ENCODE peak calls at places on chromosomes 5 and 9, in nine cellular contexts. T is amniotic stem cell; Z is EL; O is chondrocyte; P is T-helper 9 cell; W is hypothalamus; I is activated T-cell treated with anti-CD3 and anti-CD28 coated beads, Interleukin-2, amount 50 U/mL, for 72 hours; C is nephron progenitor cell; M is cardiac muscle cell. L is an unnamed sample.

GRCh38 chr5:175060264-175060663 is 335.9 kb downstream of the MSX2 start:
- DNase-seq in T (no peak), Z (peak; percentile 4), O (no peak), P (no peak), W (no peak), I (no peak), C (no peak), M (no peak), L (no peak)

GRCh38 chr5:168304349-168304748 is 12.9 kb downstream of the WWC1 start:
- DNase-seq in T (no peak), Z (no peak), O (no peak), P (no peak), W (no peak), I (no peak), C (no peak), M (no peak), L (no peak)

GRCh38 chr5:9698125-9698848 is 68.1 kb upstream of the TAS2R1 start:
- DNase-seq in T (no peak), Z (peak; percentile 82), O (no peak), P (no peak), W (no peak), I (no peak), C (no peak), M (no peak), L (no peak)

GRCh38 chr5:168301593-168302388 is 10.3 kb downstream of the WWC1 start:
- DNase-seq in T (no peak), Z (peak; percentile 60), O (no peak), P (no peak), W (no peak), I (no peak), C (no peak), M (no peak), L (no peak)

GRCh38 chr9:86829496-86830046 is 117.7 kb downstream of the GAS1 start:
- DNase-seq in T (no peak), Z (no peak), O (no peak), P (no peak), W (no peak), I (no peak), C (no peak), M (peak; percentile 40), L (no peak)

GRCh38 chr9:124457079-124457886 is 7.0 kb downstream of the ADGRD2 start:
- DNase-seq in T (no peak), Z (no peak), O (peak; percentile 68), P (no peak), W (no peak), I (no peak), C (no peak), M (no peak), L (no peak)

GRCh38 chr9:107243757-107244156 is 39.3 kb upstream of the RAD23B start:
- DNase-seq in T (no peak), Z (peak; percentile 71), O (no peak), P (no peak), W (no peak), I (peak; percentile 58), C (no peak), M (no peak), L (no peak)

GRCh38 chr9:110278080-110278707 is 21.9 kb upstream of the TXN start:
- DNase-seq in T (no peak), Z (peak; percentile 13), O (no peak), P (no peak), W (no peak), I (no peak), C (no peak), M (peak; percentile 9), L (no peak)

GRCh38 chr5:149799119-149799623 is 69.1 kb downstream of the PPARGC1B start:
- DNase-seq in T (peak; percentile 8), Z (peak; percentile 94), O (no peak), P (no peak), W (no peak), I (no peak), C (no peak), M (peak; percentile 71), L (peak; percentile 48)

GRCh38 chr9:129719135-129719534 is 33.7 kb downstream of the PTGES start:
- DNase-seq in T (no peak), Z (no peak), O (no peak), P (no peak), W (no peak), I (no peak), C (no peak), M (no peak), L (no peak)

GRCh38 chr9:94827584-94828304 is 101.2 kb downstream of the AOPEP start:
- DNase-seq in T (no peak), Z (no peak), O (no peak), P (no peak), W (no peak), I (no peak), C (no peak), M (peak; percentile 85), L (no peak)

GRCh38 chr5:38718874-38719391 is 126.9 kb upstream of the OSMR start:
- DNase-seq in T (no peak), Z (no peak), O (no peak), P (no peak), W (no peak), I (no peak), C (no peak), M (peak; percentile 54), L (peak; percentile 29)

GRCh38 chr9:89699646-89700045 is 94.8 kb downstream of the GADD45G start:
- DNase-seq in T (no peak), Z (no peak), O (no peak), P (no peak), W (no peak), I (no peak), C (no peak), M (no peak), L (no peak)

GRCh38 chr9:16450578-16450977 is 419.9 kb downstream of the BNC2 start:
- DNase-seq in T (no peak), Z (no peak), O (no peak), P (no peak), W (no peak), I (no peak), C (no peak), M (no peak), L (no peak)

GRCh38 chr9:93667006-93667405 is 90.6 kb downstream of the PHF2 start:
- DNase-seq in T (no peak), Z (no peak), O (peak; percentile 92), P (no peak), W (no peak), I (no peak), C (no peak), M (no peak), L (peak; percentile 30)

GRCh38 chr9:132162764-132163456 is 1.1 kb downstream of the NTNG2 start:
- DNase-seq in T (no peak), Z (no peak), O (peak; percentile 67), P (no peak), W (no peak), I (peak; percentile 33), C (peak; percentile 28), M (no peak), L (no peak)

GRCh38 chr5:2901511-2901910 is 150.0 kb upstream of the IRX2 start:
- DNase-seq in T (no peak), Z (no peak), O (no peak), P (no peak), W (no peak), I (no peak), C (no peak), M (no peak), L (no peak)

GRCh38 chr5:169471021-169471420 is 112.6 kb upstream of the SPDL1 start:
- DNase-seq in T (no peak), Z (no peak), O (no peak), P (no peak), W (no peak), I (no peak), C (no peak), M (no peak), L (no peak)

GRCh38 chr5:132506094-132506692 is 15.6 kb upstream of the IRF1 start:
- DNase-seq in T (peak; percentile 73), Z (peak; percentile 96), O (no peak), P (no peak), W (no peak), I (peak; percentile 20), C (no peak), M (peak; percentile 95), L (peak; percentile 52)

GRCh38 chr5:6827815-6828214 is 114.6 kb downstream of the TENT4A start:
- DNase-seq in T (no peak), Z (no peak), O (no peak), P (peak; percentile 2), W (no peak), I (peak; percentile 59), C (no peak), M (no peak), L (no peak)

GRCh38 chr5:78972654-78973428 is 12.3 kb downstream of the ARSB start:
- DNase-seq in T (no peak), Z (peak; percentile 40), O (no peak), P (no peak), W (no peak), I (no peak), C (no peak), M (peak; percentile 79), L (peak; percentile 45)

GRCh38 chr5:117954341-117954740 is 1034.0 kb downstream of the DTWD2 start:
- DNase-seq in T (no peak), Z (no peak), O (no peak), P (no peak), W (no peak), I (no peak), C (no peak), M (no peak), L (no peak)

GRCh38 chr5:1729641-1730486 is 69.8 kb downstream of the MRPL36 start:
- DNase-seq in T (no peak), Z (no peak), O (peak; percentile 83), P (no peak), W (no peak), I (no peak), C (no peak), M (no peak), L (no peak)

GRCh38 chr9:75233011-75233410 is 144.7 kb downstream of the OSTF1 start:
- DNase-seq in T (no peak), Z (peak; percentile 13), O (no peak), P (no peak), W (no peak), I (no peak), C (no peak), M (peak; percentile 6), L (no peak)

L was measured in ovary.